ENCODE peak calls at places on chromosomes 12 and 14, in seven cellular contexts. R, F, Q, M, O, H and G are unnamed samples.

GRCh38 chr14:103528158-103528511 is 861 bp upstream of the TRMT61A start:
- DNase-seq in R (peak), F (no peak), Q (peak), M (no peak), O (peak), H (no peak), G (no peak)

GRCh38 chr14:93309430-93309966 is 23.3 kb downstream of the BTBD7 start:
- DNase-seq in R (no peak), F (no peak), Q (no peak), M (no peak), O (no peak), H (no peak), G (no peak)

GRCh38 chr12:122082621-122083356 is 4.2 kb downstream of the MLXIP start:
- DNase-seq in R (no peak), F (no peak), Q (no peak), M (no peak), O (no peak), H (no peak), G (no peak)

GRCh38 chr12:9132008-9132535 is 16.4 kb upstream of the A2M start:
- DNase-seq in R (no peak), F (no peak), Q (no peak), M (no peak), O (no peak), H (no peak), G (no peak)

GRCh38 chr14:63840981-63841380 is 11.8 kb upstream of the SYNE2 start:
- DNase-seq in R (peak), F (peak), Q (no peak), M (no peak), O (no peak), H (peak), G (peak)

GRCh38 chr12:80791863-80792262 is 75.2 kb downstream of the MYF5 start:
- DNase-seq in R (no peak), F (no peak), Q (no peak), M (no peak), O (no peak), H (no peak), G (no peak)

GRCh38 chr12:63495974-63496373 is 172.3 kb downstream of the DPY19L2 start:
- DNase-seq in R (no peak), F (no peak), Q (no peak), M (no peak), O (no peak), H (no peak), G (no peak)

GRCh38 chr12:67797316-67797741 is 148.8 kb downstream of the DYRK2 start:
- DNase-seq in R (peak), F (no peak), Q (no peak), M (no peak), O (no peak), H (no peak), G (no peak)

GRCh38 chr14:60744566-60744965 is 10.0 kb downstream of the MNAT1 start:
- DNase-seq in R (no peak), F (no peak), Q (no peak), M (no peak), O (no peak), H (no peak), G (no peak)

GRCh38 chr14:69013943-69014782 is 35.1 kb upstream of the ACTN1 start:
- DNase-seq in R (peak), F (no peak), Q (no peak), M (no peak), O (no peak), H (no peak), G (peak)

GRCh38 chr12:124328116-124328515 is 33.2 kb downstream of the RFLNA start:
- DNase-seq in R (peak), F (no peak), Q (no peak), M (no peak), O (no peak), H (no peak), G (no peak)

GRCh38 chr14:56686416-56686815 is 106.8 kb downstream of the TMEM260 start:
- DNase-seq in R (peak), F (no peak), Q (peak), M (no peak), O (no peak), H (no peak), G (no peak)

GRCh38 chr12:2944401-2945047 is 14.7 kb upstream of the TEAD4 start:
- DNase-seq in R (peak), F (peak), Q (peak), M (peak), O (peak), H (peak), G (peak)

GRCh38 chr14:92615451-92615850 is 101.9 kb downstream of the RIN3 start:
- DNase-seq in R (no peak), F (peak), Q (no peak), M (peak), O (no peak), H (peak), G (peak)

GRCh38 chr12:3043406-3043805 is 33.8 kb upstream of the TSPAN9 start:
- DNase-seq in R (no peak), F (no peak), Q (no peak), M (no peak), O (no peak), H (no peak), G (peak)

GRCh38 chr12:57591567-57592325 is 754 bp downstream of the PIP4K2C start:
- DNase-seq in R (no peak), F (no peak), Q (peak), M (no peak), O (peak), H (no peak), G (no peak)

GRCh38 chr14:28767851-28768548 is 1.4 kb downstream of the FOXG1 start:
- DNase-seq in R (no peak), F (no peak), Q (peak), M (no peak), O (no peak), H (no peak), G (no peak)

GRCh38 chr14:24226477-24226876 is 5.7 kb downstream of the NEDD8 start:
- DNase-seq in R (no peak), F (no peak), Q (no peak), M (no peak), O (no peak), H (no peak), G (no peak)

GRCh38 chr14:93301821-93302447 is 30.9 kb downstream of the BTBD7 start:
- DNase-seq in R (no peak), F (no peak), Q (no peak), M (no peak), O (no peak), H (no peak), G (no peak)

GRCh38 chr12:131613678-131614077 is 97.2 kb upstream of the SFSWAP start:
- DNase-seq in R (no peak), F (no peak), Q (no peak), M (no peak), O (no peak), H (no peak), G (peak)

GRCh38 chr12:113967368-113967767 is 1.2 kb upstream of the RBM19 start:
- DNase-seq in R (no peak), F (no peak), Q (no peak), M (no peak), O (no peak), H (no peak), G (no peak)

GRCh38 chr14:54343276-54344121 is 53.3 kb upstream of the CDKN3 start:
- DNase-seq in R (peak), F (no peak), Q (no peak), M (no peak), O (no peak), H (no peak), G (no peak)

GRCh38 chr12:55816876-55817351 is 610 bp downstream of the SARNP start:
- DNase-seq in R (no peak), F (no peak), Q (no peak), M (no peak), O (peak), H (no peak), G (no peak)

GRCh38 chr12:25194211-25194610 is 749 bp downstream of the DNAI7 start:
- DNase-seq in R (no peak), F (no peak), Q (no peak), M (no peak), O (peak), H (no peak), G (no peak)

GRCh38 chr12:121222847-121223246 is 12.9 kb downstream of the P2RX4 start:
- DNase-seq in R (no peak), F (peak), Q (peak), M (no peak), O (no peak), H (peak), G (no peak)